ENCODE peak calls at places on chromosomes 4 and X, in nine cellular contexts. B is iPS-NIHi11; M is A172; S is stimulated activated CD4-positive, alpha-beta T cell treated with anti-CD3 and anti-CD28 coated beads, Interleukin-4, amount 100 ng/mL, for 24 hours; R is occipital lobe; N is H9; Q is right lobe of liver; Z is HEK293T; P is hypothalamus. C is an unnamed sample.

GRCh38 chrX:10722804-10723364 is 102.5 kb upstream of the MID1 start:
- DNase-seq in Q (no peak), P (peak), M (peak), R (peak), Z (peak), N (peak), S (peak), B (peak), C (no peak)

GRCh38 chr4:89906787-89907521 is 12.3 kb downstream of the MMRN1 start:
- DNase-seq in P (no peak), M (no peak), R (no peak), N (no peak), Q (no peak), B (no peak), Z (no peak), S (no peak), C (no peak)

GRCh38 chr4:43547560-43547959 is 655.0 kb downstream of the GRXCR1 start:
- DNase-seq in P (no peak), B (no peak), M (no peak), R (no peak), Q (no peak), N (no peak), Z (no peak), S (no peak), C (no peak)

GRCh38 chr4:127309360-127310095 is 323.2 kb upstream of the INTU start:
- DNase-seq in S (no peak), P (no peak), M (peak), N (no peak), Q (no peak), Z (no peak), B (peak), R (no peak), C (no peak)

GRCh38 chr4:3530663-3531254 is 1.5 kb downstream of the LRPAP1 start:
- DNase-seq in Z (no peak), M (no peak), B (no peak), P (no peak), Q (no peak), R (no peak), S (no peak), N (peak), C (no peak)

GRCh38 chr4:156190606-156191005 is 236.9 kb upstream of the CTSO start:
- DNase-seq in N (no peak), R (no peak), B (no peak), S (no peak), P (no peak), Z (no peak), M (peak), Q (no peak), C (no peak)

GRCh38 chr4:40193018-40193571 is 3.7 kb upstream of the RHOH start:
- DNase-seq in B (no peak), P (no peak), R (no peak), N (no peak), Q (no peak), S (no peak), M (no peak), Z (no peak), C (no peak)

GRCh38 chrX:77003956-77004355 is 443.2 kb upstream of the FGF16 start:
- DNase-seq in B (no peak), S (peak), Z (no peak), M (no peak), Q (no peak), N (no peak), P (no peak), R (no peak), C (no peak)

GRCh38 chrX:40078489-40079288 is 19.1 kb downstream of the BCOR start:
- DNase-seq in Q (peak), S (no peak), N (no peak), M (no peak), B (no peak), R (no peak), P (no peak), Z (no peak), C (no peak)

GRCh38 chrX:104318330-104319009 is 63.7 kb upstream of the ESX1 start:
- DNase-seq in P (no peak), Z (no peak), S (no peak), B (peak), N (no peak), M (peak), R (no peak), Q (no peak), C (peak)

GRCh38 chrX:45129055-45129454 is 71.6 kb downstream of the DIPK2B start:
- DNase-seq in S (no peak), M (no peak), Z (no peak), P (no peak), N (no peak), B (no peak), R (no peak), Q (no peak), C (no peak)

GRCh38 chr4:180060159-180060889 is 2182.9 kb upstream of the TENM3 start:
- DNase-seq in B (peak), R (no peak), P (no peak), S (no peak), N (no peak), Q (no peak), M (peak), Z (peak), C (no peak)

GRCh38 chr4:76203541-76203940 is 10.1 kb downstream of the SCARB2 start:
- DNase-seq in N (no peak), R (no peak), Q (no peak), P (no peak), M (no peak), B (no peak), S (no peak), Z (no peak), C (no peak)

GRCh38 chr4:123871351-123871750 is 474.8 kb downstream of the SPRY1 start:
- DNase-seq in M (no peak), N (no peak), P (no peak), R (no peak), Z (no peak), S (no peak), Q (no peak), B (no peak), C (no peak)